ENCODE peak calls at places on chromosomes 2 and 18, in six cellular contexts. J is K562, R is endothelial cell of umbilical vein, L is HL-60, T is sigmoid colon, B is HepG2. Y is an unnamed sample.

GRCh38 chr2:147844691-147845607 is at the start of gene ACVR2A:
- DNase-seq in R (peak; percentile 52), J (peak; percentile 68), B (peak; percentile 31), L (no peak), T (peak; percentile 69), Y (peak; percentile 18)

GRCh38 chr2:61135510-61135909 is 26.5 kb upstream of the C2orf74 start:
- DNase-seq in L (no peak), T (no peak), B (peak; percentile 40), J (peak; percentile 37), R (peak; percentile 58), Y (no peak)

GRCh38 chr2:174051741-174052638 is 86.8 kb upstream of the SP3 start:
- DNase-seq in B (peak; percentile 94), L (no peak), T (no peak), J (peak; percentile 81), R (no peak), Y (no peak)

GRCh38 chr2:73268368-73268830 is 15.9 kb downstream of the FBXO41 start:
- DNase-seq in T (no peak), L (no peak), J (no peak), B (no peak), R (no peak), Y (no peak)

GRCh38 chr2:42758751-42759150 is 5.2 kb downstream of the OXER1 start:
- DNase-seq in T (no peak), L (no peak), R (no peak), J (no peak), B (no peak), Y (no peak)

GRCh38 chr18:45526120-45526841 is 89.0 kb upstream of the SLC14A2 start:
- DNase-seq in L (no peak), J (no peak), T (no peak), R (no peak), B (no peak), Y (no peak)

GRCh38 chr18:4292696-4293095 is 162.4 kb downstream of the DLGAP1 start:
- DNase-seq in J (no peak), B (no peak), T (no peak), R (no peak), L (no peak), Y (no peak)

GRCh38 chr2:136246086-136246669 is 128.2 kb upstream of the CXCR4 start:
- DNase-seq in L (peak; percentile 89), J (no peak), T (no peak), R (peak; percentile 29), B (peak; percentile 16), Y (peak; percentile 34)

GRCh38 chr2:196088209-196088608 is 19.6 kb upstream of the DNAH7 start:
- DNase-seq in R (no peak), B (peak; percentile 88), T (no peak), L (no peak), J (no peak), Y (no peak)

GRCh38 chr2:222835142-222835822 is 25.6 kb upstream of the ACSL3 start:
- DNase-seq in B (no peak), L (no peak), R (no peak), J (no peak), T (no peak), Y (no peak)

GRCh38 chr2:96625571-96626552 is 12.2 kb downstream of the KANSL3 start:
- DNase-seq in L (no peak), T (no peak), B (no peak), J (no peak), R (peak; percentile 57), Y (no peak)

GRCh38 chr2:128450211-128451015 is 131.7 kb upstream of the HS6ST1 start:
- DNase-seq in B (no peak), T (peak; percentile 48), J (no peak), L (no peak), R (no peak), Y (no peak)

GRCh38 chr2:137237055-137237454 is 471.7 kb downstream of the THSD7B start:
- DNase-seq in L (no peak), B (no peak), T (no peak), R (no peak), J (no peak), Y (no peak)

GRCh38 chr18:13548944-13549878 is 177.1 kb downstream of the FAM210A start:
- DNase-seq in B (no peak), J (no peak), T (no peak), L (no peak), R (no peak), Y (no peak)
- TF ChIP-seq POLR2AphosphoS5 in B (no peak), J (no peak), T (peak; percentile 56), L (no peak), R (no peak), Y (no peak)

DNA sequence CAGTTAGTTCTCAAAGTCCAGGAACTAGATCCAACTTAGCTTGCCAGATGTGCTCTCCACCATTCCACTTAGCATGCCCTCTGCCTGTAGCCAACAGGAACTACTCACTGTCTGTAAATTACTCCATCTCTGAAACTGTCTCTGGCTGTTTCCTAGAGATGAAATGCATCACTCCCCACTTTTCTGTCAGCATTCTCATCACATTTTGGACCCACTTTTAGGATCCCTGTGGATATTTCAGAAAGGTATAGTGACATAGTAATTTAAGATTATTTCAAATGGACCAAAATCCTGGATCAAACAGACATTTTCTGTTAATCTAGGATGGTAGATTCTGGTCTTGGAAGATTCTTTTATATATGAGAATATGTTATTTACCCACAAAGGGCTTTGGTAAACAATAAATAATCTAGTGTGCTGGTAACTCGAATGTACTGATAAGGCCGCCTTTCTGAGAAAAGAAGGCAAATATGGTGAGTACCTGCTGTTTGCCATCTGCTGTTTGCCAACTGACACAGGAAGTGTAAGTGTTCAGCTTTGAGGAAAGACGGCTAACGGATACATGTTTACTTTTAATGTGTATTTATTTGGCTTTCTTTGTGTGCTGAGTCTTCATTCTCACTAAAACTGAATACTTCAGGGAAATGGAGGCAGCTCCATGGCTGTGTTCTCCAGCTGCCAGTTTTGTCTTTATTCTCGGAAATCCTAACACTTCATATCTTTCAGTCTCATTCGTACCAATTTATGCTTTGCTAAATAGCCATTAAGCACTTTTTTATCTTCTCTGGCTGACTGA is 79.5 kb downstream of the EVA1A start:
- DNase-seq in J (peak; percentile 7), B (peak; percentile 88), L (no peak), R (no peak), T (no peak), Y (no peak)
- TF ChIP-seq POLR2AphosphoS5 in J (no peak), B (no peak), L (no peak), R (no peak), T (no peak), Y (no peak)

GRCh38 chr2:65737452-65738011 is 305.1 kb upstream of the SPRED2 start:
- DNase-seq in J (no peak), B (no peak), R (no peak), L (no peak), T (no peak), Y (no peak)
- TF ChIP-seq POLR2AphosphoS5 in J (no peak), B (no peak), R (no peak), L (no peak), T (no peak), Y (no peak)

DNA sequence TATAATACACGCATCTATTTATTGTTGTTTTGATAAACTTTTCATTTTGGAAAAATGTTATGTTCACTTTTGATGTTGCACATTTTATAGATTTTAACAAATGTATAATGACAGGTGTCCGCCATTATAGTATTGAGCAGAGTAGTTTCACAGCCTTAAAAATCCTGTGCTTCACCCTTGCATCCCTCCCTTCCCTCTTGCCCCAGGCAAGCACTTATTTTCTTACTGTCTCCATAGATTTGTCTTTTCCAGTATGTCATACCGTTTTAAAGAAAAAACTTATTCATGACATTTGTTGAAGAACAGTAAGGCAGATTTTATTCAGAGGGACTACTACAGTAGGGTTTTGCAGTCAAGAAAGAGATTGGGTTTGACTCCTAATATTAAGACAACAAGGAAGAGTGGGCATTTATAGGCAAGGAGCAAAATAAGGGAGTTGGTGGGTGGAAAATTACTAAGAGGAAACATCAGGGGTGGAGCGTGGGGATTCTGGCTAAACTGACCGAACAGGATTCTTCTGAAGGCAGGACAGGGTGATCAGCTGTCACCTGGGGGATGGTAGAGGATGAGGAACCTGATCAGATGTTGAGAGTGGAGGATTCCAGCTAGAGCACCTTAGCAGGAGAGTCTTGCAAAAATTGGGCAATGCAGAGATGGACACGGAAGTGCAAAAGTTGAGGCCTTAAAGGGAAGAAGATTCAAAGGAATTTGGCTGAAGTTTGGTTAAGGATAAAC is 108.8 kb downstream of the NCK2 start:
- DNase-seq in T (no peak), L (no peak), B (no peak), R (no peak), J (no peak), Y (no peak)
- TF ChIP-seq POLR2AphosphoS5 in T (no peak), L (no peak), B (no peak), R (no peak), J (no peak), Y (no peak)

GRCh38 chr2:54258171-54258570 is 2.1 kb upstream of the TSPYL6 start:
- DNase-seq in J (no peak), B (no peak), T (no peak), L (no peak), R (no peak), Y (no peak)
- TF ChIP-seq POLR2AphosphoS5 in J (no peak), B (no peak), T (no peak), L (no peak), R (no peak), Y (no peak)